ENCODE peak calls at places on chromosome 17, in eight cellular contexts. One of them, this sample, is unnamed.

GRCh38 chr17:9817086-9817485 is 4.8 kb downstream of the GSG1L2 start:
- DNase-seq in heart right ventricle: no peak
- DNase-seq in kidney epithelial cell: peak; percentile 50
- DNase-seq in cardiac muscle cell: peak; percentile 69
- DNase-seq in adrenal gland: no peak
- DNase-seq in choroid plexus epithelial cell: peak; percentile 80
- DNase-seq in spleen: no peak
- DNase-seq in GM13976: no peak
- DNase-seq in this sample: no peak

GRCh38 chr17:4980644-4981216 is 6.7 kb downstream of the CAMTA2 start:
- DNase-seq in GM13976: peak; percentile 77
- DNase-seq in spleen: no peak
- DNase-seq in choroid plexus epithelial cell: peak; percentile 69
- DNase-seq in heart right ventricle: no peak
- DNase-seq in kidney epithelial cell: no peak
- DNase-seq in adrenal gland: no peak
- DNase-seq in cardiac muscle cell: peak; percentile 76
- DNase-seq in this sample: peak; percentile 73

GRCh38 chr17:50114849-50115357 is 15.1 kb downstream of the SAMD14 start:
- DNase-seq in GM13976: peak; percentile 80
- DNase-seq in kidney epithelial cell: no peak
- DNase-seq in choroid plexus epithelial cell: peak; percentile 87
- DNase-seq in heart right ventricle: no peak
- DNase-seq in adrenal gland: peak; percentile 60
- DNase-seq in cardiac muscle cell: peak; percentile 75
- DNase-seq in spleen: no peak
- DNase-seq in this sample: peak; percentile 68

GRCh38 chr17:30388321-30389179 is 9.8 kb downstream of the CPD start:
- DNase-seq in kidney epithelial cell: no peak
- DNase-seq in adrenal gland: no peak
- DNase-seq in heart right ventricle: no peak
- DNase-seq in spleen: no peak
- DNase-seq in choroid plexus epithelial cell: no peak
- DNase-seq in GM13976: no peak
- DNase-seq in cardiac muscle cell: no peak
- DNase-seq in this sample: no peak

GRCh38 chr17:44935116-44935515 is 12.5 kb downstream of the KIF18B start:
- DNase-seq in spleen: peak; percentile 59
- DNase-seq in heart right ventricle: no peak
- DNase-seq in kidney epithelial cell: no peak
- DNase-seq in choroid plexus epithelial cell: no peak
- DNase-seq in adrenal gland: no peak
- DNase-seq in GM13976: no peak
- DNase-seq in cardiac muscle cell: no peak
- DNase-seq in this sample: no peak

GRCh38 chr17:75601057-75601987 is 13.7 kb downstream of the MYO15B start:
- DNase-seq in spleen: peak; percentile 87
- DNase-seq in GM13976: peak; percentile 86
- DNase-seq in choroid plexus epithelial cell: peak; percentile 52
- DNase-seq in kidney epithelial cell: no peak
- DNase-seq in adrenal gland: peak; percentile 72
- DNase-seq in cardiac muscle cell: peak; percentile 53
- DNase-seq in heart right ventricle: peak; percentile 54
- DNase-seq in this sample: peak; percentile 68

GRCh38 chr17:77473615-77474226 is 333.0 kb downstream of the SEC14L1 start:
- DNase-seq in cardiac muscle cell: no peak
- DNase-seq in kidney epithelial cell: no peak
- DNase-seq in spleen: no peak
- DNase-seq in GM13976: no peak
- DNase-seq in adrenal gland: no peak
- DNase-seq in heart right ventricle: no peak
- DNase-seq in choroid plexus epithelial cell: no peak
- DNase-seq in this sample: peak; percentile 59

GRCh38 chr17:30573603-30574175 is 96.5 kb downstream of the GOSR1 start:
- DNase-seq in choroid plexus epithelial cell: no peak
- DNase-seq in adrenal gland: no peak
- DNase-seq in heart right ventricle: no peak
- DNase-seq in kidney epithelial cell: no peak
- DNase-seq in GM13976: no peak
- DNase-seq in spleen: no peak
- DNase-seq in cardiac muscle cell: no peak
- DNase-seq in this sample: no peak

DNA sequence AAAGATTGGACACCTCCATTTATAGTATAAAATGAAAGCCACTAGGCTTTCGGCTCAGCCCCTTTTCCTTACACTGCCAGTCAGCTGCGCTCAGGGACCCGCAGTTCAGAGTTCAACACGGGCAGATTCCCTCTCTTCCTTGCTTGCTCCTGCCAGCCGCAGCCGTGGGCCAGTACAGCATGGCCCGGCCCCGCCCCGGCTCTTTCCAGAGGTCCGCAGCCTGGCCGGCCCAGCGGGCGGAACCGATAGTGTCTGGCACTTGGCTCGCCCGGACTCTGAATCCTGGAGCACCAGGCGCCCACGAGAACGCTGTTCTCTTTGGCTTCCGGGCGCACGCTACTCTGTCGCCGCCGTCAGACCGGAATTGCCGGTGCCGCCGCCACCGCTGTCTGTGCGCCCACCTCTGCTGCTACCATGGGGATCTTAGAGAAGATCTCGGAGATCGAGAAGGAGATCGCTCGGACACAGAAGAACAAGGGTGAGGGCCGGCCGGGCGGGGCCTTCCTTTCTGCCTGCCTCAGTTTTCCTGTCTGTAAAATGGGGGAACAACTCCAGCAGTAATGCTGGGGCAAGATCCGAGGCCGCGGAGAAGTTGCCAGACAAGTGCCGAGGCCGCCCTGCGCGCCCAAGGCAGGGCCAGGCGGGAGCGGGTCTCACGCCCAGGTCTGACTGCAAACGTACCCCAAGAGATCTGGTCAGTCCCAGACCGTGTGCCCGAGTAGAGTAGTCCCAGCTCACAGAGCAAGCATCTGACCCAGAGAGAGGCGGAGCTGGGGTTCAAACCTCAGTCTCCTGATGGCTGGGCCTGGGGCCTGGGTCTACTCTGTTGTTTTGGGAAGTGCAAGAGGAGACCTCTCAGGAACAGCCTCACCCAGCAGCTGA is at the start of gene DRG2:
- DNase-seq in kidney epithelial cell: peak; percentile 29
- DNase-seq in GM13976: peak; percentile 96
- DNase-seq in choroid plexus epithelial cell: peak; percentile 94
- DNase-seq in heart right ventricle: peak; percentile 92
- DNase-seq in cardiac muscle cell: peak; percentile 96
- DNase-seq in adrenal gland: peak; percentile 90
- DNase-seq in spleen: peak; percentile 95
- DNase-seq in this sample: peak; percentile 94
- TF ChIP-seq CTCF in kidney epithelial cell: no peak
- TF ChIP-seq CTCF in GM13976: no peak
- TF ChIP-seq CTCF in choroid plexus epithelial cell: peak; percentile 33
- TF ChIP-seq CTCF in heart right ventricle: no peak
- TF ChIP-seq CTCF in cardiac muscle cell: no peak
- TF ChIP-seq CTCF in adrenal gland: peak; percentile 21
- TF ChIP-seq CTCF in spleen: no peak
- TF ChIP-seq CTCF in this sample: no peak

GRCh38 chr17:81582769-81583168 is 30.6 kb upstream of the FAAP100 start:
- DNase-seq in adrenal gland: no peak
- DNase-seq in cardiac muscle cell: no peak
- DNase-seq in GM13976: no peak
- DNase-seq in kidney epithelial cell: no peak
- DNase-seq in choroid plexus epithelial cell: no peak
- DNase-seq in heart right ventricle: no peak
- DNase-seq in spleen: no peak
- DNase-seq in this sample: no peak
- TF ChIP-seq CTCF in adrenal gland: no peak
- TF ChIP-seq CTCF in cardiac muscle cell: no peak
- TF ChIP-seq CTCF in GM13976: no peak
- TF ChIP-seq CTCF in kidney epithelial cell: no peak
- TF ChIP-seq CTCF in choroid plexus epithelial cell: peak; percentile 16
- TF ChIP-seq CTCF in heart right ventricle: no peak
- TF ChIP-seq CTCF in spleen: no peak
- TF ChIP-seq CTCF in this sample: no peak

GRCh38 chr17:81479672-81480071 is 32.9 kb downstream of the ACTG1 start:
- DNase-seq in adrenal gland: no peak
- DNase-seq in GM13976: no peak
- DNase-seq in heart right ventricle: no peak
- DNase-seq in kidney epithelial cell: no peak
- DNase-seq in cardiac muscle cell: no peak
- DNase-seq in choroid plexus epithelial cell: no peak
- DNase-seq in spleen: no peak
- DNase-seq in this sample: no peak

GRCh38 chr17:81481011-81481799 is 31.4 kb downstream of the ACTG1 start:
- DNase-seq in heart right ventricle: peak; percentile 85
- DNase-seq in choroid plexus epithelial cell: peak; percentile 65
- DNase-seq in adrenal gland: peak; percentile 70
- DNase-seq in spleen: no peak
- DNase-seq in cardiac muscle cell: peak; percentile 81
- DNase-seq in kidney epithelial cell: no peak
- DNase-seq in GM13976: no peak
- DNase-seq in this sample: no peak

GRCh38 chr17:81479175-81479574 is 33.4 kb downstream of the ACTG1 start:
- DNase-seq in heart right ventricle: no peak
- DNase-seq in spleen: no peak
- DNase-seq in adrenal gland: no peak
- DNase-seq in kidney epithelial cell: no peak
- DNase-seq in cardiac muscle cell: no peak
- DNase-seq in GM13976: no peak
- DNase-seq in choroid plexus epithelial cell: no peak
- DNase-seq in this sample: no peak

GRCh38 chr17:81481815-81482505 is 30.6 kb downstream of the ACTG1 start:
- DNase-seq in kidney epithelial cell: no peak
- DNase-seq in GM13976: no peak
- DNase-seq in choroid plexus epithelial cell: no peak
- DNase-seq in cardiac muscle cell: no peak
- DNase-seq in heart right ventricle: no peak
- DNase-seq in spleen: no peak
- DNase-seq in adrenal gland: no peak
- DNase-seq in this sample: no peak

GRCh38 chr17:81480140-81480917 is 32.3 kb downstream of the ACTG1 start:
- DNase-seq in choroid plexus epithelial cell: peak; percentile 38
- DNase-seq in heart right ventricle: no peak
- DNase-seq in cardiac muscle cell: peak; percentile 80
- DNase-seq in adrenal gland: peak; percentile 86
- DNase-seq in kidney epithelial cell: no peak
- DNase-seq in spleen: no peak
- DNase-seq in GM13976: no peak
- DNase-seq in this sample: no peak
- TF ChIP-seq CTCF in choroid plexus epithelial cell: no peak
- TF ChIP-seq CTCF in heart right ventricle: no peak
- TF ChIP-seq CTCF in cardiac muscle cell: peak; percentile 17
- TF ChIP-seq CTCF in adrenal gland: peak; percentile 14
- TF ChIP-seq CTCF in kidney epithelial cell: peak; percentile 1
- TF ChIP-seq CTCF in spleen: no peak
- TF ChIP-seq CTCF in GM13976: no peak
- TF ChIP-seq CTCF in this sample: no peak

DNA sequence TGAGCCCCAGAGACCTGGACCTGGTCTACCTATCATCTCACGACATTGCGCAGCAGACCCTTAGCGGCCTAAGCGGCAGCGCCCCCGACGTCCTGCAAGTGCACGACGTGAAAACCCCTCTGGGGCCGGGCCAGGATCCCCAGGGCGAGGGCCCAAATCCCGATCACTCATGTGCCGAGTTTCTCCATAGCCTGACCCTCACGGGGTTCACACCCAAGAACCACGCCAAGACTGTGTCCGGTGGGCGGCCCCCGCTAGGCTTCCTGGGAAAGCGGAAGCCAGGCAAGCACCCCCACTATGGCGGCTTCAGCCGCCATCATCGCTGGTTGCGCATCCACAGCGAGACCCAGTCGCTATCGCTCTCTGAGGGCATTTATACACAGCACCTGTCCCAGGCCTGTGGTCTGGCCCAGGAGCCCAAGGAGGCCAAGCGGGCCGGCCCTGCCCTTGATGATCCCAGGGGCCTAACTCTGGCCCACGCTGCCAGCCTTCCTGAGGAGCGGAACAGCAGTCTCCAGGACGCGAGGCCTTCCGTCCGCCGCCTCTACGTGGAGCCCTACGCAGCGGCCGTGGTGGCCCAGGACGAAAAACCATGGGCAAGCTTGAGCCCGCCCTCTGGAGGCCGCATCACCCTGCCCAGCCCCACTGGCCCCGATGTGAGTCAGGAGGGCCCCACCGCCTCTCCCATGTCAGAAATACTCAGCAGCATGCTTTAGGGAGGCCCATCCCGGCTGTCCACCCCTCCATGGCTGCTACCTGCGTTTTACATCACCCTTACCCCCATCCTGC is 82.8 kb upstream of the NOG start:
- DNase-seq in choroid plexus epithelial cell: no peak
- DNase-seq in cardiac muscle cell: no peak
- DNase-seq in adrenal gland: no peak
- DNase-seq in kidney epithelial cell: no peak
- DNase-seq in spleen: peak; percentile 64
- DNase-seq in GM13976: no peak
- DNase-seq in heart right ventricle: no peak
- DNase-seq in this sample: no peak
- TF ChIP-seq CTCF in choroid plexus epithelial cell: no peak
- TF ChIP-seq CTCF in cardiac muscle cell: no peak
- TF ChIP-seq CTCF in adrenal gland: no peak
- TF ChIP-seq CTCF in kidney epithelial cell: no peak
- TF ChIP-seq CTCF in spleen: no peak
- TF ChIP-seq CTCF in GM13976: no peak
- TF ChIP-seq CTCF in heart right ventricle: no peak
- TF ChIP-seq CTCF in this sample: no peak

GRCh38 chr17:48048321-48049140 is at the start of gene NFE2L1:
- DNase-seq in heart right ventricle: peak; percentile 93
- DNase-seq in GM13976: peak; percentile 80
- DNase-seq in choroid plexus epithelial cell: peak; percentile 95
- DNase-seq in cardiac muscle cell: peak; percentile 95
- DNase-seq in adrenal gland: peak; percentile 96
- DNase-seq in kidney epithelial cell: no peak
- DNase-seq in spleen: no peak
- DNase-seq in this sample: peak; percentile 94
- TF ChIP-seq CTCF in heart right ventricle: no peak
- TF ChIP-seq CTCF in GM13976: no peak
- TF ChIP-seq CTCF in choroid plexus epithelial cell: no peak
- TF ChIP-seq CTCF in cardiac muscle cell: no peak
- TF ChIP-seq CTCF in adrenal gland: no peak
- TF ChIP-seq CTCF in kidney epithelial cell: no peak
- TF ChIP-seq CTCF in spleen: no peak
- TF ChIP-seq CTCF in this sample: no peak

GRCh38 chr17:57440522-57441269 is 184.4 kb downstream of the MSI2 start:
- DNase-seq in cardiac muscle cell: peak; percentile 90
- DNase-seq in kidney epithelial cell: peak; percentile 74
- DNase-seq in heart right ventricle: peak; percentile 72
- DNase-seq in adrenal gland: peak; percentile 93
- DNase-seq in GM13976: peak; percentile 81
- DNase-seq in spleen: peak; percentile 80
- DNase-seq in choroid plexus epithelial cell: peak; percentile 94
- DNase-seq in this sample: peak; percentile 40
- TF ChIP-seq CTCF in cardiac muscle cell: peak; percentile 73
- TF ChIP-seq CTCF in kidney epithelial cell: peak; percentile 78
- TF ChIP-seq CTCF in heart right ventricle: peak; percentile 63
- TF ChIP-seq CTCF in adrenal gland: peak; percentile 61
- TF ChIP-seq CTCF in GM13976: peak; percentile 29
- TF ChIP-seq CTCF in spleen: peak; percentile 37
- TF ChIP-seq CTCF in choroid plexus epithelial cell: peak; percentile 80
- TF ChIP-seq CTCF in this sample: no peak

GRCh38 chr17:7416323-7416722 is 3.8 kb upstream of the SPEM1 start:
- DNase-seq in spleen: no peak
- DNase-seq in cardiac muscle cell: no peak
- DNase-seq in adrenal gland: no peak
- DNase-seq in choroid plexus epithelial cell: peak; percentile 12
- DNase-seq in kidney epithelial cell: no peak
- DNase-seq in heart right ventricle: no peak
- DNase-seq in GM13976: no peak
- DNase-seq in this sample: no peak
- TF ChIP-seq CTCF in spleen: no peak
- TF ChIP-seq CTCF in cardiac muscle cell: no peak
- TF ChIP-seq CTCF in adrenal gland: no peak
- TF ChIP-seq CTCF in choroid plexus epithelial cell: peak; percentile 26
- TF ChIP-seq CTCF in kidney epithelial cell: no peak
- TF ChIP-seq CTCF in heart right ventricle: no peak
- TF ChIP-seq CTCF in GM13976: no peak
- TF ChIP-seq CTCF in this sample: no peak

GRCh38 chr17:48593840-48594411 is 347 bp upstream of the HOXB5 start:
- DNase-seq in spleen: peak; percentile 92
- DNase-seq in adrenal gland: peak; percentile 77
- DNase-seq in choroid plexus epithelial cell: peak; percentile 54
- DNase-seq in GM13976: peak; percentile 92
- DNase-seq in cardiac muscle cell: peak; percentile 80
- DNase-seq in heart right ventricle: peak; percentile 76
- DNase-seq in kidney epithelial cell: no peak
- DNase-seq in this sample: peak; percentile 78
- TF ChIP-seq CTCF in spleen: peak; percentile 95
- TF ChIP-seq CTCF in adrenal gland: peak; percentile 88
- TF ChIP-seq CTCF in choroid plexus epithelial cell: peak; percentile 68
- TF ChIP-seq CTCF in GM13976: peak; percentile 97
- TF ChIP-seq CTCF in cardiac muscle cell: peak; percentile 90
- TF ChIP-seq CTCF in heart right ventricle: peak; percentile 73
- TF ChIP-seq CTCF in kidney epithelial cell: peak; percentile 76
- TF ChIP-seq CTCF in this sample: peak; percentile 96